ENCODE peak calls at places on chromosomes 6 and 20, in five cellular contexts. X is Peyer's patch, U is fibroblast of pulmonary artery, Y is uterus, Z is adrenal gland. D is an unnamed sample.

GRCh38 chr6:8277769-8278168 is 157.6 kb downstream of the SLC35B3 start:
- DNase-seq in X (no peak), U (no peak), Y (no peak), Z (no peak), D (no peak)

GRCh38 chr20:56826971-56827645 is 198.0 kb downstream of the TFAP2C start:
- DNase-seq in X (no peak), U (peak), Y (peak), Z (no peak), D (peak)

GRCh38 chr20:8254911-8255582 is 123.0 kb downstream of the PLCB1 start:
- DNase-seq in X (no peak), U (no peak), Y (no peak), Z (no peak), D (peak)

GRCh38 chr6:35640017-35640664 is 48.6 kb downstream of the FKBP5 start:
- DNase-seq in X (no peak), U (no peak), Y (no peak), Z (no peak), D (peak)

GRCh38 chr6:56393615-56394612 is 146.5 kb upstream of the COL21A1 start:
- DNase-seq in X (no peak), U (no peak), Y (no peak), Z (no peak), D (no peak)

GRCh38 chr20:19259182-19259591 is 46.7 kb downstream of the SLC24A3 start:
- DNase-seq in X (no peak), U (no peak), Y (no peak), Z (no peak), D (no peak)

GRCh38 chr6:83185096-83185495 is 8.0 kb downstream of the PGM3 start:
- DNase-seq in X (no peak), U (no peak), Y (no peak), Z (no peak), D (peak)

GRCh38 chr6:106981901-106982300 is 7.4 kb upstream of the CD24 start:
- DNase-seq in X (no peak), U (no peak), Y (no peak), Z (no peak), D (no peak)

GRCh38 chr6:123777554-123777953 is 26.1 kb upstream of the NKAIN2 start:
- DNase-seq in X (no peak), U (peak), Y (no peak), Z (no peak), D (peak)

GRCh38 chr6:53921639-53922038 is 126.8 kb downstream of the LRRC1 start:
- DNase-seq in X (no peak), U (no peak), Y (no peak), Z (no peak), D (no peak)
- TF ChIP-seq CTCF in X (no peak), U (no peak), Y (no peak), Z (no peak), D (no peak)

DNA sequence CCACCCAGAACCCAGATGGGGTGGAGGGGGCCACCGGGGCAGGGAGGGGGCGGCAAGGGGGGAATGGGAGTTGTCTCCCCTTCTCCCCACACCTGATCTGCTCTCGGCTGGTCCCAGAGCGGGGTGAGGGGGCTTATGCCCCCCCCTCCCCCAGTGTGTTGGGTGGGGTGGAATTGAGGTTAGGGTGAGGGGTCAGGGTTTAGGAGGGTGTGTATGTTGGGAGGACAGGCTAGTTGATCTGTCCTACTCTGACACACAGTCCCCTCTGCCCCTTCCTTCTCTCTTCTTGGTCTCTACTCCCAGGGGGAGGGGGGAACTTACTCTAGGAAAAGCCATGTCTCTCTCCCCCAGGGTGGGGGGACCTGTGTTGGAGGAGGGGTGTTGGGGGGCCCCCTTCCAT is 1.9 kb upstream of the ZBTB9 start:
- DNase-seq in X (no peak), U (no peak), Y (no peak), Z (no peak), D (no peak)
- TF ChIP-seq CTCF in X (no peak), U (no peak), Y (no peak), Z (no peak), D (no peak)

DNA sequence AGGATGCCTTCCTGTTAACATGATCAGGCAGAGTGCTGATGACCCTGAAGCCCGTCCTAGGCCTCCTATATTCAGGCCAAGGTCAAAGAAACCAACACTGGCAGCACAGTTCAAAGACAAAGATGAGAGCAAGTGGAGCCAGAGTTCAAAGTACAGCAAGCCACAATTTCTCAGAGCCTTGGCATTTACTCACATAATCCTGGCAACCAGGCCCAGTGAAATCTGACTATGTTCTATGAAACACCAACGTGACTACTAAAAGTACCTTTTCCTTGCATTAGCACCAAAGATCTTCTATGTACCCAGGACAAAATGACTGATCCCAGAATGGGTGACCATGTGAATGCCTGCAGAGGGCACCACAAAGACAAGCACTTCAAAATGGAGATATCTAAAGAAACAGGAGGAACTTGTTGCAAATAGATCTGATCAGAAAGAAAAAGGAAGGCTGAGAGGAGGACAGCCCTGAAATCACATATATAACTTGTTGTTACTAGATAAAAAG is 3.9 kb downstream of the NFS1 start:
- DNase-seq in X (no peak), U (no peak), Y (no peak), Z (peak), D (no peak)
- TF ChIP-seq CTCF in X (no peak), U (no peak), Y (no peak), Z (no peak), D (no peak)

GRCh38 chr6:28496099-28496779 is 19.4 kb downstream of the GPX6 start:
- DNase-seq in X (no peak), U (peak), Y (no peak), Z (no peak), D (peak)
- TF ChIP-seq CTCF in X (no peak), U (peak), Y (no peak), Z (no peak), D (no peak)

GRCh38 chr20:63957004-63957689 is 931 bp upstream of the UCKL1 start:
- DNase-seq in X (peak), U (peak), Y (peak), Z (peak), D (peak)
- TF ChIP-seq CTCF in X (peak), U (no peak), Y (peak), Z (no peak), D (peak)

DNA sequence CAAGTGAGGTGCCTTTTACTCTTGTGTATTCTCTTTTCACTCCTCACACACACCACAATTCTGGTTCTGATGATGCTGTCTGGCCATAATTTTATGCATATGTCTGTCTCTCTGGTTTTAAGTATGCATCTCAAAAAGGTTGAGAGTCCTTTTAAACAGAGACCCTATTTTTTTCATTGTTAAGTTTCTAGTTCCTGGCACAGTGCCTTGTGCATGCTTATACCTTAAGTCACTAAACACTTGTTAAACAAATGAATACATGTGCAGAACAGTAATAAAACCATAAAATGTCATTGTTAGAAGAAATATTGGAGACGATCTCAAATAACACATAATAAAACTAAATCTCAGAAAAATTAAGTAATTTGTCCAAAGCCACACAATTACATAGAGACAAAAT is 7.9 kb downstream of the ROS1 start:
- DNase-seq in X (no peak), U (no peak), Y (no peak), Z (no peak), D (no peak)
- TF ChIP-seq CTCF in X (no peak), U (no peak), Y (no peak), Z (no peak), D (no peak)

GRCh38 chr6:116118608-116119007 is 7.3 kb downstream of the COL10A1 start:
- DNase-seq in X (no peak), U (no peak), Y (no peak), Z (no peak), D (no peak)

GRCh38 chr6:116120430-116120829 is 5.5 kb downstream of the COL10A1 start:
- DNase-seq in X (no peak), U (no peak), Y (no peak), Z (no peak), D (no peak)

GRCh38 chr6:116113386-116113785 is 12.5 kb downstream of the COL10A1 start:
- DNase-seq in X (no peak), U (no peak), Y (no peak), Z (no peak), D (no peak)

GRCh38 chr6:116111552-116112528 is 11.2 kb downstream of the NT5DC1 start:
- DNase-seq in X (no peak), U (peak), Y (no peak), Z (no peak), D (peak)

GRCh38 chr6:116115781-116116180 is 10.2 kb downstream of the COL10A1 start:
- DNase-seq in X (no peak), U (peak), Y (no peak), Z (no peak), D (no peak)
- TF ChIP-seq CTCF in X (no peak), U (peak), Y (no peak), Z (peak), D (no peak)

GRCh38 chr20:38472513-38473352 is at the start of gene RALGAPB:
- DNase-seq in X (peak), U (peak), Y (peak), Z (peak), D (peak)
- TF ChIP-seq CTCF in X (peak), U (peak), Y (peak), Z (no peak), D (peak)

GRCh38 chr6:17103715-17104114 is 1.9 kb downstream of the STMND1 start:
- DNase-seq in X (no peak), U (no peak), Y (no peak), Z (no peak), D (no peak)
- TF ChIP-seq CTCF in X (no peak), U (peak), Y (no peak), Z (no peak), D (peak)

GRCh38 chr20:24257171-24257570 is 212.3 kb upstream of the SYNDIG1 start:
- DNase-seq in X (no peak), U (no peak), Y (no peak), Z (no peak), D (no peak)
- TF ChIP-seq CTCF in X (no peak), U (no peak), Y (no peak), Z (no peak), D (no peak)